ENCODE peak calls at places on chromosomes 1 and 21, in eight cellular contexts. D is effector CD4-positive, alpha-beta T cell; N is Panc1; H is activated CD4-positive, alpha-beta T cell treated with anti-CD3 and anti-CD28 coated beads, Interleukin-2, amount 50 U/mL, for 4 hours; U is kidney glomerular epithelial cell; Y is stimulated activated CD4-positive, alpha-beta T cell treated with anti-CD3 and anti-CD28 coated beads, Interleukin-4, amount 100 ng/mL, for 48 hours; I is neural crest cell; O is ovary. E is an unnamed sample.
A peak's percentile ranks its signal among the peaks of the same experiment; 100 is the strongest.

GRCh38 chr1:21238141-21238800 is 52.0 kb downstream of the ECE1 start:
- DNase-seq in D (no peak), N (no peak), H (no peak), U (peak; percentile 90), Y (no peak), I (no peak), O (no peak), E (no peak)

GRCh38 chr1:37614105-37614504 is 18.4 kb upstream of the GNL2 start:
- DNase-seq in D (no peak), N (no peak), H (no peak), U (no peak), Y (no peak), I (no peak), O (no peak), E (no peak)

GRCh38 chr1:91045284-91045683 is 23.4 kb upstream of the ZNF644 start:
- DNase-seq in D (no peak), N (no peak), H (no peak), U (no peak), Y (no peak), I (no peak), O (no peak), E (no peak)

GRCh38 chr1:97499667-97500066 is 421.2 kb downstream of the DPYD start:
- DNase-seq in D (no peak), N (no peak), H (no peak), U (no peak), Y (no peak), I (no peak), O (no peak), E (no peak)

GRCh38 chr21:27366846-27367245 is 400.0 kb upstream of the ADAMTS5 start:
- DNase-seq in D (no peak), N (no peak), H (no peak), U (no peak), Y (no peak), I (no peak), O (no peak), E (no peak)

GRCh38 chr1:160030657-160031367 is 978 bp downstream of the PIGM start:
- DNase-seq in D (no peak), N (no peak), H (no peak), U (peak; percentile 6), Y (no peak), I (no peak), O (no peak), E (peak; percentile 26)

GRCh38 chr1:20720631-20721051 is 2.8 kb upstream of the KIF17 start:
- DNase-seq in D (no peak), N (no peak), H (no peak), U (no peak), Y (no peak), I (no peak), O (peak; percentile 15), E (peak; percentile 2)

GRCh38 chr1:47927165-47927564 is 70.0 kb downstream of the TRABD2B start:
- DNase-seq in D (no peak), N (no peak), H (no peak), U (no peak), Y (no peak), I (no peak), O (no peak), E (no peak)

GRCh38 chr1:162141273-162142023 is 72.0 kb downstream of the NOS1AP start:
- DNase-seq in D (no peak), N (no peak), H (no peak), U (peak; percentile 13), Y (no peak), I (no peak), O (no peak), E (no peak)

GRCh38 chr1:18913065-18913502 is 10.7 kb upstream of the ALDH4A1 start:
- DNase-seq in D (peak; percentile 65), N (no peak), H (peak; percentile 76), U (peak; percentile 89), Y (peak; percentile 74), I (peak; percentile 80), O (peak; percentile 80), E (peak; percentile 93)

GRCh38 chr1:61101461-61102440 is 19.4 kb downstream of the NFIA start:
- DNase-seq in D (no peak), N (no peak), H (no peak), U (no peak), Y (no peak), I (no peak), O (no peak), E (no peak)

GRCh38 chr1:66335859-66336640 is 197.9 kb upstream of the SGIP1 start:
- DNase-seq in D (peak; percentile 76), N (no peak), H (peak; percentile 64), U (no peak), Y (peak; percentile 40), I (no peak), O (no peak), E (peak; percentile 57)

GRCh38 chr1:116671835-116672234 is 4.3 kb upstream of the IGSF3 start:
- DNase-seq in D (no peak), N (no peak), H (no peak), U (no peak), Y (no peak), I (no peak), O (no peak), E (no peak)

GRCh38 chr1:111101854-111102642 is 37.8 kb downstream of the DRAM2 start:
- DNase-seq in D (no peak), N (no peak), H (no peak), U (no peak), Y (no peak), I (no peak), O (no peak), E (no peak)

GRCh38 chr1:177703888-177704446 is 265.9 kb downstream of the SEC16B start:
- DNase-seq in D (no peak), N (no peak), H (no peak), U (no peak), Y (no peak), I (no peak), O (no peak), E (no peak)

GRCh38 chr1:247531937-247532336 is 4.3 kb downstream of the OR2C3 start:
- DNase-seq in D (no peak), N (no peak), H (no peak), U (no peak), Y (no peak), I (no peak), O (no peak), E (no peak)

E was measured in endothelial cell.